ENCODE peak calls at places on chromosomes 1 and 21, in seven cellular contexts. K is K562, J is IMR-90, I is fibroblast of lung, N is HCT116, C is mammary epithelial cell, D is PC-3. T is an unnamed sample. For H4K20me1, the result is how much of the 10 kb centered on the place peaks cover.

GRCh38 chr1:7433896-7434295 is 337.2 kb upstream of the VAMP3 start:
- DNase-seq in K (no peak), J (no peak), I (no peak), N (no peak), C (no peak), D (no peak), T (no peak)

GRCh38 chr1:170273556-170274501 is 128.1 kb downstream of the NTMT2 start:
- DNase-seq in K (no peak), J (no peak), I (no peak), N (no peak), C (no peak), D (no peak), T (no peak)

GRCh38 chr1:67987046-67987799 is 63.2 kb downstream of the DIRAS3 start:
- DNase-seq in K (no peak), J (peak), I (peak), N (no peak), C (peak), D (peak), T (no peak)

GRCh38 chr1:112878321-112878720 is 77.7 kb downstream of the SLC16A1 start:
- DNase-seq in K (peak), J (no peak), I (no peak), N (no peak), C (no peak), D (no peak), T (peak)

GRCh38 chr1:181588631-181589030 is 105.3 kb downstream of the CACNA1E start:
- DNase-seq in K (no peak), J (no peak), I (no peak), N (no peak), C (peak), D (no peak), T (no peak)

GRCh38 chr1:153515504-153516394 is 20.0 kb downstream of the S100A6 start:
- DNase-seq in K (no peak), J (no peak), I (no peak), N (no peak), C (peak), D (peak), T (no peak)

GRCh38 chr1:212825798-212826452 is 21.5 kb downstream of the SPATA45 start:
- DNase-seq in K (no peak), J (no peak), I (no peak), N (no peak), C (peak), D (no peak), T (no peak)

GRCh38 chr1:207633226-207633625 is 11.7 kb upstream of the CR1L start:
- DNase-seq in K (no peak), J (no peak), I (no peak), N (no peak), C (no peak), D (no peak), T (no peak)

GRCh38 chr21:45551316-45551715 is 9.1 kb upstream of the SLC19A1 start:
- DNase-seq in K (no peak), J (peak), I (peak), N (peak), C (peak), D (peak), T (no peak)

GRCh38 chr21:42495765-42496119 is 282 bp downstream of the RSPH1 start:
- DNase-seq in K (no peak), J (peak), I (peak), N (no peak), C (no peak), D (peak), T (no peak)

GRCh38 chr1:83493633-83494032 is 505.3 kb downstream of the TTLL7 start:
- DNase-seq in K (no peak), J (no peak), I (no peak), N (no peak), C (no peak), D (no peak), T (no peak)

GRCh38 chr1:164660415-164661174 is 101.6 kb downstream of the PBX1 start:
- DNase-seq in K (no peak), J (peak), I (peak), N (no peak), C (peak), D (peak), T (peak)

GRCh38 chr1:164662462-164662861 is 103.5 kb downstream of the PBX1 start:
- DNase-seq in K (no peak), J (no peak), I (no peak), N (no peak), C (no peak), D (no peak), T (no peak)

GRCh38 chr1:164664127-164664526 is 105.1 kb downstream of the PBX1 start:
- DNase-seq in K (no peak), J (no peak), I (no peak), N (no peak), C (no peak), D (no peak), T (no peak)

GRCh38 chr1:164662955-164663354 is 104.0 kb downstream of the PBX1 start:
- DNase-seq in K (no peak), J (no peak), I (no peak), N (no peak), C (no peak), D (no peak), T (no peak)

DNA sequence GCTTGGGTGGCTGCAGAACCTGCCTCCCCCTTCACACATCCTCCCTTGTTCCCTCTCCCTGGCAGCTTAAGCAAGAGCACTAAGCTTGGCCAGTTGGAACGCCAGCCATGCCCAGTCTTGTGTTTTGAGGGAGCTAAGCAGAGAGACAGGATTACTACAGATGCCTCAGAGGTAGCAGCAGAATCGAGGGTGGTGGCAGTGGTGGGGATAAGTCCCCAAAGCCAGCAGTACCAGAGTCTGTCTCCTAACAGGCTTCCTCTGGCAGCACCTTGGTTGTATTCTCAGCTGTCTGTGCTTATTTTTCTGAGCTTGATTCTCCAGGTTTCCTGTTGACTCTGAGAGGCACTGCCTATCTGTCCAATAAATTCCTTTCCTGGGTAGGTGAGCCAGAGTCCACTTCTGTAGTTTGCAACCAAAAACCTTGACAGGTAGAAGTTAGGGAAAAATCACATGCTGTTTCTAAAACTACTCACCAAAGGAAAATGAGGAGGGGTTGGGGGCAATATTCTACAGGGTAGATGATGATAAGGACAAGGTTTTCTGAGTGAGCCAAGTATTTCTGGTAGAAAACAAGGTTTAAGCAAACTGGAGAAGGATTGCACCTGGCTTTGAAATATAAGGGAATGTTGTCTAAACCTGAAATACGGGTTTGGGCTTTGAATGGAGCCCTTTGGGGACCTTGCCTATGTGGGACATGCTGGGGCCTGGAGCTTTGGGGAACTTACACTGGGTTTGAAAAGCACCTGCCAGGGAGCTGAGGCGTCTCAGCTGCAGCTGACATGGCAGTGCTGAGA is 100.8 kb downstream of the PBX1 start:
- DNase-seq in K (no peak), J (no peak), I (no peak), N (peak), C (peak), D (peak), T (no peak)
- H4K20me1 ChIP-seq in K (under half), J (under half), I (under half), N (under half), C (under half), D (under half), T (under half)

DNA sequence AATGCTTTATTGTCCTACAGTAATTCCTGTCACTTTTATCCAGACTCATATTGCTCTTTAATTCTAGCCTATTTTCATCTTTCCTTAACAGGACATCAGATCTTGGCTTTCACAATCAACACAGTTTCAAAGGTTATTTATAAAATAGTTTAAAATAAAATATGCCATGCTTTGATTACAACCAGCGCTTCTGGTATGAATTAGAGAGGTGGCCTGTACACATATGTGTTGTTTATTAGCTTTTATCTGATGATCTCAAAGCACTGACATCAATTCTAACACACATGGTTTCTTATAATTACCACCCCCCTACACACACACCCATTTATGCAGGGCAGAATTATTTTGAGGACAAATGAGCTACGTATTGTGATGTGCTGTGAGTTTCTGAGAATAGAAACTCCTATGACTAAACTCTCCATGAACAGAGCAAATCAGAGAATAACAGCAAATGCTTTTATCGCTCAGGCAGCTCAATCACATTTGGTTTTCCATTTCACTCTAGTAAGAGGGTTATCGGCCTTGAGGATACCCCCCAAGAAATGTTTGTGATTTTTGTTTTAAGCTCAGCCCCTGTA is 18.0 kb downstream of the CD247 start:
- DNase-seq in K (no peak), J (no peak), I (no peak), N (no peak), C (no peak), D (no peak), T (peak)
- TF ChIP-seq CTCF in K (no peak), J (no peak), I (no peak), N (no peak), C (no peak), D (no peak), T (no peak)

DNA sequence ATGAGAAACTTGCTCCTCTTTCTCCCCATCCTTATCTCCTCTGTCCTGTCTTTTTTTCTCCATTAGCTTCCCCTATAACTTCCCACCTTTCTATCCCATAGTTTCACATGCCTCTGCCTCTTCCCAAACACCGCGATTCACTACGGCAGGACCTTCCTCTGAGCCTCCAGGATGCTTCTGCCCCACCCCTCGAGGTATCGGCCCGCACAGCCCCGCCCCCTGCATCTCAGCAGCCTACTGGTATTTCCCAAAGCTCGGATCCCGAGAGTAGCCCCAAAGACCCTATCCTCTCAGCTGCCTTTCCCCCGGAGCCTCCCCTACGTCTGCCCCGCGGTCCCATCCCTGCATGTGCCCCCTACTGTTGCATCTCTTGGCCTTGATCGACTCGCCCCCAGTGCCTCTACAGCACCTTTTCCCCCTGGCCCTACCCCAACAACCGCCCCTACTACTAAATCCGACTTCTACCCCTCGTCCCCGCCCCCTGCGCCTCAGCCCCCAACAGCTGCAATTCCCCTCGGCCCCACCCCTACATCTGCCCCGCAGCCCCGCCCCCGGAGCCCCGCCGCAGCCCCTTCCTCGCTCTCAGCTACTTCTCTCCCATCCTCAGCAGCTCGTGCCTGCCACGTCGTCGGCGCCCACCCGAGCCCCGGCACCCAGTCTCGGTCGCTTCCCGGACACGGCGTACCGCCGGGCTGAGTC is 494 bp downstream of the PIAS3 start:
- DNase-seq in K (peak), J (peak), I (peak), N (no peak), C (peak), D (peak), T (peak)
- H2AFZ ChIP-seq in K (peak), J (peak), I (peak), N (no peak), C (peak), D (peak), T (peak)

GRCh38 chr1:201746156-201746555 is 82.8 kb upstream of the IPO9 start:
- DNase-seq in K (no peak), J (no peak), I (no peak), N (no peak), C (no peak), D (no peak), T (no peak)
- H4K20me1 ChIP-seq in K (under half), J (half or more), I (under half), N (under half), C (under half), D (under half), T (under half)

DNA sequence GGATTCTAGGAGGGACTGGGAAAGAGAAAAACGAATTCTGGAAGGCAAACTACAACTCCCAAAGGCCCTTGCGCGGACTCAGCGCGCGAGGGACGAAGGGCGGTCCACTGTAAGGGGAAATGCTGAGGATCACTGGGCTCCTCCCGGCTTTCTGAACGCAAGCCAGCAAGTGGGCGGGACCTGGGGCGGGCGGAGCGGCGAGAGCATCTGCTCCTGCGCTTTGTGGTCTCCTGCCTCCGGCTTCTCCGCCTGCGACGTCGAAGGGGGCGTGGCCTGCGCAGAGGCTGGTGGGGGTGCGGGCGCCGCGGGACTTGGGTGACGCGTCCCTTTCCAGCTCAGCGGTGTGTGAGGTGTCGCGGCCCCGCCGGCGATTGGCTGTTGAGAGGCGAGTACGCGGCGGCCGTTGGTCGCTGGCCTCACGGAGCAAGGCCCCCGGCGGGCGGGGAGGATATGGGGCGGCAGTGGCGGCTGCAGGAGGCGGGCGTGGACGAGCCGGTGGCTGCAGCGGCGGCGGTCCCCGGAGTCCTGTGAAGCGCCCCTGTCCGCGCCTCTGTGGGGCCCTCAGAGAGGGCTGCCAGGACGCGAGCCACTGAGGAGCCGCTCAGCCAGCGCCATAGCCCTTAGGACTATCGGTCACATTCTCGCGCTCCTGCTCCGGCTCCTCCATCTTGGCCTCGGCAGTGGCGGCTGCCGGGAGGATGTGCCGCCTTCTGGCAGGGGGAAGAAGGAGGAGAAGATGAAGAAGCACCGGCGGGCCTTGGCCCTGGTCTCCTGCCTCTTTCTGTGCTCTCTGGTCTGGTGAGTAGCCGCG is at the start of gene SUCO:
- DNase-seq in K (peak), J (peak), I (peak), N (peak), C (peak), D (peak), T (peak)
- TF ChIP-seq CTCF in K (no peak), J (no peak), I (peak), N (no peak), C (peak), D (peak), T (no peak)

DNA sequence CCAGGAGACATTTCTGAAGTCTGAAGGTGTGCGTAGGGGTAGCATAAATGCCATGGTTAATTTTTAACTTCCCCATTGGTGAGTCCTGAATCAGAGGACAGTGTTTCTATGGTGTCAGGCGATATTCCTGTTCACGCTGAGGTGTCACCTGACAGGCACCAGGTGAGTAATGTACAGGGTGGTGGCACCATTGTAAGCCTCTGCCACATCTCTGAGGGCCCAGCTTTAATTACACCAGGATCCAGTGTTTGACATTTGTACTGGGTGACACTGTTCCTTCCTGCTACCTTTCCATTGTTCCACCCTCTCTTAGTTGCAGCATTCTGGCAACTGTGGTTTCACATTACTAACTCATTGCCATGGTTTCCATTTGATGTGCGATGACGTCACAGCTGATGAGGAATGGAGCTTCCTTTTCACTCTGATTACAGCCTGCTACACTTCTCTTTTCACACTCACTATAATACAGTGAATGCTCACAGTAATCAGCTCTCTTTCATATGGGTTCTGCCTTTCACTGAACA is 40.6 kb upstream of the MARK1 start:
- DNase-seq in K (no peak), J (peak), I (peak), N (peak), C (peak), D (peak), T (no peak)
- H2AFZ ChIP-seq in K (no peak), J (no peak), I (no peak), N (no peak), C (no peak), D (no peak), T (no peak)

GRCh38 chr1:235278233-235278914 is 49.6 kb downstream of the ARID4B start:
- DNase-seq in K (no peak), J (no peak), I (no peak), N (no peak), C (no peak), D (no peak), T (no peak)

GRCh38 chr1:235278915-235279292 is 49.1 kb downstream of the ARID4B start:
- DNase-seq in K (no peak), J (no peak), I (no peak), N (no peak), C (no peak), D (no peak), T (no peak)

GRCh38 chr1:235277709-235278108 is 50.3 kb downstream of the ARID4B start:
- DNase-seq in K (no peak), J (peak), I (no peak), N (no peak), C (no peak), D (no peak), T (no peak)

GRCh38 chr1:235279627-235280194 is 48.3 kb downstream of the ARID4B start:
- DNase-seq in K (no peak), J (no peak), I (no peak), N (no peak), C (no peak), D (no peak), T (no peak)

GRCh38 chr1:235280467-235280866 is 47.5 kb downstream of the ARID4B start:
- DNase-seq in K (no peak), J (no peak), I (no peak), N (no peak), C (no peak), D (no peak), T (no peak)
- H4K20me1 ChIP-seq in K (under half), J (half or more), I (under half), N (under half), C (under half), D (under half), T (under half)

GRCh38 chr21:31874817-31875216 is 2.0 kb downstream of the HUNK start:
- DNase-seq in K (no peak), J (no peak), I (no peak), N (no peak), C (no peak), D (no peak), T (no peak)

GRCh38 chr21:31872072-31872451 is 758 bp upstream of the HUNK start:
- DNase-seq in K (no peak), J (no peak), I (no peak), N (no peak), C (no peak), D (no peak), T (no peak)

GRCh38 chr21:31873696-31874599 is 1.1 kb downstream of the HUNK start:
- DNase-seq in K (peak), J (peak), I (no peak), N (no peak), C (no peak), D (peak), T (peak)

GRCh38 chr21:31873275-31873695 is 465 bp downstream of the HUNK start:
- DNase-seq in K (no peak), J (no peak), I (no peak), N (no peak), C (no peak), D (no peak), T (no peak)

DNA sequence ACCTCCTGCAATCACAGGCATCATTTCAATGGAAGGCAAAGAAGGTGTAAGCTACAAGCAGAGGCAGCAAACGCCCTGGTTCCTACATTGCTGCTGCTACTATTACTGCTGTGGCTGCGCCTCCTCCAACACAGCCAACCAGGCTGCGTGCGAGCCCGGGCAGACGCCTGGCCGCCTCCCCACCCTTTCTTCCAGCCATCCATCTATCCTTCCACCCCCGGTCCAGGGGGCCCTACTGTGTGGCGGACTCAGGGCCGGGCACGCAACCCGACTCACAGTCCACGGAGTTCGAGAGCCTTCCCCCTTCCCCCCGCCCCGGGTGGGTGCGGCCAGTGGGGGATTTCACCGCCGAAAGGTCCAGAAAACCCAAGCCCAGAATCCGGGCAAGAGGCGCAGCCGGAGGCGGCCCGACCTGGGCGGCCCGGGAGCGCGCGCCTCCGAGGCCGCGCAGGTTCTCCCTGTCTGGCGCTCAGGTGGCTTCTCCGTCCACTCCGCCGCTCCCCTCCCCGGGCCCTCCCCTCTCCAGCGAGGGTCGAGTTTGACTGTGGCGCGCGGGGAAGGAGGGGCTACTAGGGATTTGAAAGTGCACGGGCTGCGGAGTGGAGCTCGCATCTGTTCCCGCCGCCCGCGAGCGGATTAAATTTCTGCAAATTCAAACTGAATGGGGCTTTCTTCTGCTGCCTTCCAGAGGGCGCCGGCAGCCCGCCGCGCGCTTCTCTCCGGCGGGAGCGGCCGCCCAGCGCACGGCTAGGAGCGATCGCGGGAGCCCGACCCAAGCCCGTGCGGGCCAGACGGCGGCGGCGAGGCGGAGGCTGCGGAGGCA is at the start of gene HUNK:
- DNase-seq in K (no peak), J (peak), I (peak), N (no peak), C (peak), D (no peak), T (peak)
- TF ChIP-seq CTCF in K (no peak), J (peak), I (no peak), N (no peak), C (no peak), D (no peak), T (no peak)

T was measured in OCI-LY7.